ENCODE peak calls at places on chromosomes 2 and 18, in eight cellular contexts. W is activated T-cell treated with anti-CD3 and anti-CD28 coated beads for 4 hours; R is neural progenitor cell; I is bronchial epithelial cell; U is stimulated activated CD4-positive, alpha-beta T cell treated with anti-CD3 and anti-CD28 coated beads, Interleukin-15, amount 100 ng/mL, for 1 hour; V is activated CD4-positive, alpha-beta T cell treated with anti-CD3 and anti-CD28 coated beads, Interleukin-2, amount 50 U/mL, for 1 hour; E is AG08396; N is neural crest cell. D is an unnamed sample.

GRCh38 chr2:58448065-58448507 is 207.0 kb upstream of the FANCL start:
- DNase-seq in W (no peak), R (peak; percentile 89), I (peak; percentile 69), U (no peak), V (no peak), E (peak; percentile 43), N (peak; percentile 67), D (peak; percentile 82)

GRCh38 chr2:219642064-219642444 is 14.6 kb downstream of the SLC4A3 start:
- DNase-seq in W (no peak), R (no peak), I (no peak), U (no peak), V (no peak), E (no peak), N (no peak), D (no peak)

GRCh38 chr18:58140366-58141325 is 96.6 kb downstream of the NEDD4L start:
- DNase-seq in W (no peak), R (no peak), I (no peak), U (no peak), V (no peak), E (no peak), N (no peak), D (peak; percentile 41)

GRCh38 chr2:240033330-240033678 is 3.1 kb upstream of the OR6B2 start:
- DNase-seq in W (no peak), R (no peak), I (no peak), U (no peak), V (no peak), E (no peak), N (no peak), D (no peak)

GRCh38 chr2:149313512-149313972 is 16.8 kb upstream of the LYPD6 start:
- DNase-seq in W (no peak), R (peak; percentile 71), I (peak; percentile 71), U (no peak), V (no peak), E (peak; percentile 78), N (peak; percentile 9), D (peak; percentile 96)

GRCh38 chr18:55510809-55511208 is 77.2 kb downstream of the TCF4 start:
- DNase-seq in W (no peak), R (no peak), I (peak; percentile 54), U (no peak), V (no peak), E (no peak), N (no peak), D (no peak)

GRCh38 chr18:76428396-76429261 is 66.4 kb downstream of the ZNF516 start:
- DNase-seq in W (no peak), R (no peak), I (no peak), U (no peak), V (no peak), E (no peak), N (no peak), D (no peak)

GRCh38 chr18:5900249-5900648 is 4.9 kb upstream of the TMEM200C start:
- DNase-seq in W (no peak), R (no peak), I (peak; percentile 72), U (no peak), V (no peak), E (no peak), N (no peak), D (no peak)

GRCh38 chr18:77133051-77133919 is 702 bp upstream of the MBP start:
- DNase-seq in W (no peak), R (peak; percentile 52), I (no peak), U (no peak), V (no peak), E (no peak), N (no peak), D (no peak)

GRCh38 chr18:46220116-46220515 is 115.9 kb downstream of the HAUS1 start:
- DNase-seq in W (no peak), R (no peak), I (peak; percentile 72), U (no peak), V (no peak), E (peak; percentile 63), N (no peak), D (no peak)

GRCh38 chr2:40859617-40860016 is 407.7 kb upstream of the SLC8A1 start:
- DNase-seq in W (no peak), R (no peak), I (peak; percentile 65), U (no peak), V (no peak), E (no peak), N (no peak), D (no peak)

GRCh38 chr18:59861963-59862819 is 37.6 kb upstream of the PMAIP1 start:
- DNase-seq in W (no peak), R (no peak), I (peak; percentile 83), U (no peak), V (no peak), E (no peak), N (no peak), D (no peak)

GRCh38 chr2:43082111-43082877 is 144.1 kb downstream of the ZFP36L2 start:
- DNase-seq in W (no peak), R (no peak), I (peak; percentile 87), U (no peak), V (no peak), E (peak; percentile 57), N (no peak), D (no peak)

GRCh38 chr18:34976534-34976898 is 64.7 kb upstream of the MAPRE2 start:
- DNase-seq in W (no peak), R (no peak), I (no peak), U (no peak), V (no peak), E (no peak), N (no peak), D (no peak)

GRCh38 chr2:12918138-12918840 is 201.6 kb downstream of the TRIB2 start:
- DNase-seq in W (no peak), R (no peak), I (peak; percentile 25), U (no peak), V (no peak), E (peak; percentile 22), N (no peak), D (no peak)

GRCh38 chr2:109201465-109202420 is 72.7 kb downstream of the SH3RF3 start:
- DNase-seq in W (no peak), R (no peak), I (no peak), U (no peak), V (no peak), E (no peak), N (no peak), D (no peak)

GRCh38 chr2:188181884-188182283 is 109.8 kb upstream of the GULP1 start:
- DNase-seq in W (no peak), R (no peak), I (no peak), U (no peak), V (no peak), E (no peak), N (no peak), D (no peak)

GRCh38 chr18:35756506-35757117 is 175.1 kb downstream of the GALNT1 start:
- DNase-seq in W (peak; percentile 44), R (peak; percentile 80), I (peak; percentile 55), U (no peak), V (peak; percentile 28), E (peak; percentile 72), N (peak; percentile 63), D (peak; percentile 75)

D was measured in COR-L47.